ENCODE peak calls at places on chromosomes 3 and 15, in eight cellular contexts. C is CD4-positive, alpha-beta T cell; R is epithelial cell of esophagus; S is WTC11; Q is body of pancreas; O is IMR-90; X is cardiac muscle cell; M is upper lobe of left lung. T is an unnamed sample.

GRCh38 chr3:86934851-86935250 is 56.1 kb downstream of the VGLL3 start:
- DNase-seq in C (no peak), R (peak; percentile 66), S (no peak), Q (no peak), O (no peak), X (no peak), M (no peak), T (no peak)

GRCh38 chr3:49161808-49162530 is 4.2 kb downstream of the CCDC71 start:
- DNase-seq in C (no peak), R (no peak), S (no peak), Q (no peak), O (no peak), X (no peak), M (no peak), T (no peak)

GRCh38 chr3:112437146-112438022 is 61.9 kb downstream of the BTLA start:
- DNase-seq in C (no peak), R (peak; percentile 64), S (no peak), Q (no peak), O (peak; percentile 58), X (no peak), M (no peak), T (no peak)

GRCh38 chr3:183148056-183148455 is 14.5 kb downstream of the LAMP3 start:
- DNase-seq in C (no peak), R (no peak), S (no peak), Q (no peak), O (peak; percentile 66), X (no peak), M (no peak), T (no peak)

GRCh38 chr3:127424766-127425504 is 137.1 kb upstream of the PRR20G start:
- DNase-seq in C (no peak), R (no peak), S (no peak), Q (no peak), O (no peak), X (no peak), M (no peak), T (peak; percentile 37)

GRCh38 chr3:23435318-23435717 is 232.2 kb downstream of the UBE2E2 start:
- DNase-seq in C (no peak), R (no peak), S (no peak), Q (no peak), O (no peak), X (no peak), M (no peak), T (no peak)

GRCh38 chr3:13134166-13134878 is 61.1 kb upstream of the IQSEC1 start:
- DNase-seq in C (no peak), R (no peak), S (no peak), Q (no peak), O (no peak), X (no peak), M (no peak), T (no peak)

GRCh38 chr15:66004618-66005262 is 135.4 kb downstream of the RAB11A start:
- DNase-seq in C (no peak), R (peak; percentile 50), S (peak; percentile 48), Q (peak; percentile 14), O (peak; percentile 31), X (peak; percentile 83), M (no peak), T (peak; percentile 71)

GRCh38 chr15:39553947-39554731 is 26.7 kb upstream of the THBS1 start:
- DNase-seq in C (no peak), R (no peak), S (no peak), Q (peak; percentile 13), O (no peak), X (no peak), M (no peak), T (no peak)

GRCh38 chr3:36750737-36751136 is 13.6 kb downstream of the DCLK3 start:
- DNase-seq in C (no peak), R (no peak), S (no peak), Q (no peak), O (no peak), X (no peak), M (no peak), T (no peak)

GRCh38 chr3:41424543-41425300 is 225.4 kb downstream of the CTNNB1 start:
- DNase-seq in C (no peak), R (peak; percentile 17), S (no peak), Q (no peak), O (no peak), X (no peak), M (no peak), T (no peak)

GRCh38 chr3:177451277-177451880 is 254.1 kb upstream of the TBL1XR1 start:
- DNase-seq in C (no peak), R (peak; percentile 16), S (no peak), Q (no peak), O (no peak), X (no peak), M (no peak), T (no peak)

GRCh38 chr3:155908086-155908485 is 37.6 kb downstream of the GMPS start:
- DNase-seq in C (no peak), R (no peak), S (no peak), Q (no peak), O (no peak), X (no peak), M (no peak), T (no peak)

GRCh38 chr15:33029247-33029646 is 165.3 kb downstream of the FMN1 start:
- DNase-seq in C (no peak), R (no peak), S (no peak), Q (no peak), O (peak; percentile 15), X (no peak), M (no peak), T (no peak)

GRCh38 chr3:27114684-27115083 is 254.5 kb downstream of the NEK10 start:
- DNase-seq in C (no peak), R (peak; percentile 75), S (no peak), Q (no peak), O (peak; percentile 50), X (no peak), M (no peak), T (no peak)

GRCh38 chr15:39511000-39511914 is 69.6 kb upstream of the THBS1 start:
- DNase-seq in C (no peak), R (peak; percentile 84), S (no peak), Q (peak; percentile 44), O (peak; percentile 93), X (peak; percentile 54), M (peak; percentile 51), T (no peak)

GRCh38 chr3:126468028-126468891 is 7.4 kb downstream of the ZXDC start:
- DNase-seq in C (no peak), R (peak; percentile 34), S (peak; percentile 3), Q (no peak), O (peak; percentile 11), X (no peak), M (no peak), T (no peak)

GRCh38 chr3:120088622-120089021 is 5.6 kb downstream of the GSK3B start:
- DNase-seq in C (no peak), R (no peak), S (no peak), Q (no peak), O (no peak), X (no peak), M (no peak), T (no peak)
- TF ChIP-seq CTCF in C (no peak), R (no peak), S (no peak), Q (no peak), O (no peak), X (no peak), M (no peak), T (no peak)

GRCh38 chr15:56286213-56286612 is 42.5 kb upstream of the RFX7 start:
- DNase-seq in C (no peak), R (no peak), S (peak; percentile 47), Q (no peak), O (no peak), X (no peak), M (no peak), T (no peak)
- TF ChIP-seq CTCF in C (no peak), R (peak; percentile 36), S (no peak), Q (no peak), O (no peak), X (peak; percentile 6), M (no peak), T (no peak)

GRCh38 chr3:64385256-64385655 is 160.0 kb upstream of the PRICKLE2 start:
- DNase-seq in C (no peak), R (no peak), S (no peak), Q (no peak), O (no peak), X (no peak), M (no peak), T (no peak)

GRCh38 chr3:64381369-64381768 is 156.1 kb upstream of the PRICKLE2 start:
- DNase-seq in C (no peak), R (no peak), S (no peak), Q (no peak), O (no peak), X (no peak), M (no peak), T (no peak)

GRCh38 chr3:64380539-64380938 is 155.3 kb upstream of the PRICKLE2 start:
- DNase-seq in C (no peak), R (no peak), S (no peak), Q (no peak), O (no peak), X (no peak), M (no peak), T (no peak)

GRCh38 chr3:64384561-64384960 is 159.3 kb upstream of the PRICKLE2 start:
- DNase-seq in C (no peak), R (peak; percentile 35), S (no peak), Q (no peak), O (no peak), X (no peak), M (no peak), T (no peak)

GRCh38 chr3:64382171-64382570 is 156.9 kb upstream of the PRICKLE2 start:
- DNase-seq in C (no peak), R (no peak), S (no peak), Q (no peak), O (peak; percentile 64), X (no peak), M (no peak), T (no peak)
- TF ChIP-seq CTCF in C (no peak), R (no peak), S (no peak), Q (no peak), O (no peak), X (no peak), M (no peak), T (no peak)

GRCh38 chr15:75620776-75621536 is 4.6 kb downstream of the SNUPN start:
- DNase-seq in C (no peak), R (peak; percentile 83), S (no peak), Q (peak; percentile 69), O (peak; percentile 89), X (no peak), M (no peak), T (no peak)
- TF ChIP-seq CTCF in C (no peak), R (peak; percentile 48), S (no peak), Q (no peak), O (peak; percentile 38), X (peak; percentile 35), M (no peak), T (no peak)